ENCODE peak calls at places on chromosomes 3 and 15, in nine cellular contexts. H, M, P, B, O, F, S, E and R are unnamed samples. For H3K9me3, the result is how much of the 10 kb centered on the place peaks cover.

GRCh38 chr3:192915306-192915705 is 2.4 kb downstream of the MB21D2 start:
- DNase-seq in H (peak), M (no peak), P (no peak), B (no peak), O (no peak), F (no peak), S (no peak), E (no peak), R (no peak)

GRCh38 chr15:71595846-71596553 is 214.4 kb upstream of the NR2E3 start:
- DNase-seq in H (no peak), M (no peak), P (no peak), B (no peak), O (no peak), F (no peak), S (no peak), E (no peak), R (no peak)

GRCh38 chr15:22974745-22975144 is 5.4 kb downstream of the CYFIP1 start:
- DNase-seq in H (no peak), M (no peak), P (no peak), B (no peak), O (no peak), F (no peak), S (no peak), E (peak), R (no peak)

GRCh38 chr3:27533718-27534578 is 49.8 kb upstream of the SLC4A7 start:
- DNase-seq in H (peak), M (peak), P (peak), B (no peak), O (peak), F (peak), S (peak), E (peak), R (peak)

GRCh38 chr3:133282239-133282638 is 117.6 kb upstream of the BFSP2 start:
- DNase-seq in H (peak), M (no peak), P (no peak), B (no peak), O (no peak), F (no peak), S (no peak), E (no peak), R (no peak)

GRCh38 chr3:130760922-130761321 is 14.3 kb upstream of the PIK3R4 start:
- DNase-seq in H (no peak), M (no peak), P (no peak), B (no peak), O (no peak), F (no peak), S (no peak), E (no peak), R (no peak)

GRCh38 chr3:16203031-16203430 is 28.6 kb downstream of the GALNT15 start:
- DNase-seq in H (peak), M (no peak), P (no peak), B (no peak), O (no peak), F (no peak), S (no peak), E (no peak), R (no peak)

GRCh38 chr3:89713196-89713595 is 605.8 kb downstream of the EPHA3 start:
- DNase-seq in H (no peak), M (no peak), P (no peak), B (no peak), O (no peak), F (no peak), S (no peak), E (no peak), R (no peak)

GRCh38 chr3:134312072-134312872 is 61.6 kb upstream of the RYK start:
- DNase-seq in H (no peak), M (peak), P (no peak), B (peak), O (peak), F (peak), S (peak), E (peak), R (no peak)

GRCh38 chr3:43923101-43923979 is 232.6 kb downstream of the ABHD5 start:
- DNase-seq in H (no peak), M (no peak), P (no peak), B (no peak), O (no peak), F (peak), S (no peak), E (no peak), R (no peak)

GRCh38 chr3:24400015-24400414 is 94.6 kb downstream of the THRB start:
- DNase-seq in H (no peak), M (no peak), P (no peak), B (no peak), O (no peak), F (no peak), S (no peak), E (no peak), R (no peak)

GRCh38 chr3:187811580-187812250 is 66.4 kb upstream of the BCL6 start:
- DNase-seq in H (peak), M (no peak), P (no peak), B (no peak), O (no peak), F (no peak), S (no peak), E (no peak), R (no peak)

GRCh38 chr15:51075364-51075763 is 19.3 kb downstream of the TNFAIP8L3 start:
- DNase-seq in H (no peak), M (no peak), P (no peak), B (no peak), O (peak), F (no peak), S (no peak), E (no peak), R (no peak)

DNA sequence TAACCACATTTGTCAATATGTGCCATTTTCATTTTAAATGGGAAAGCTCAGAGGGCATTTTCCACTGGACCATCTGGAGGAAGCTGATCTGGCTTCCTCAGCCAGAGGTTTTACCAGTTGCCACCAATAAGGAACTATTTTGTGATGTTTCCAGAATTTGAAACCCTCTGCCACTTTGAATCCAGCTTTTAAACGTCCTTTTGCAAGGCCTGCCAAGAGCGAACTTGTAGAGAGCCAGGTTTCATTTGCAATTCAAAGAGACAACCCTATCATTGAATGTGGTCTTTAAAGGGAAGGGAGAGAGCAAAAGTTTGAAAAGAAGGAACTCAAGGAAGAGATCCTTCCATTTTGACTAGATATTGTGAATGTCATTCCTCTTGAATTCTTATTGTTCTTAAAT is 123.3 kb upstream of the CHL1 start:
- DNase-seq in H (no peak), M (no peak), P (no peak), B (no peak), O (no peak), F (no peak), S (no peak), E (no peak), R (no peak)
- H3K9me3 ChIP-seq in H (under half), M (under half), P (under half), B (under half), O (under half), F (under half), S (under half), E (under half), R (under half)

GRCh38 chr3:197558000-197558399 is 2.2 kb upstream of the BDH1 start:
- DNase-seq in H (no peak), M (no peak), P (no peak), B (no peak), O (no peak), F (no peak), S (no peak), E (no peak), R (no peak)

GRCh38 chr3:197559662-197560061 is 3.9 kb upstream of the BDH1 start:
- DNase-seq in H (no peak), M (no peak), P (no peak), B (no peak), O (no peak), F (no peak), S (no peak), E (no peak), R (no peak)

GRCh38 chr3:197561926-197562325 is 6.2 kb upstream of the BDH1 start:
- DNase-seq in H (no peak), M (no peak), P (no peak), B (no peak), O (no peak), F (no peak), S (no peak), E (no peak), R (no peak)

GRCh38 chr3:197564097-197564843 is 8.5 kb upstream of the BDH1 start:
- DNase-seq in H (no peak), M (no peak), P (no peak), B (no peak), O (no peak), F (no peak), S (no peak), E (no peak), R (no peak)

DNA sequence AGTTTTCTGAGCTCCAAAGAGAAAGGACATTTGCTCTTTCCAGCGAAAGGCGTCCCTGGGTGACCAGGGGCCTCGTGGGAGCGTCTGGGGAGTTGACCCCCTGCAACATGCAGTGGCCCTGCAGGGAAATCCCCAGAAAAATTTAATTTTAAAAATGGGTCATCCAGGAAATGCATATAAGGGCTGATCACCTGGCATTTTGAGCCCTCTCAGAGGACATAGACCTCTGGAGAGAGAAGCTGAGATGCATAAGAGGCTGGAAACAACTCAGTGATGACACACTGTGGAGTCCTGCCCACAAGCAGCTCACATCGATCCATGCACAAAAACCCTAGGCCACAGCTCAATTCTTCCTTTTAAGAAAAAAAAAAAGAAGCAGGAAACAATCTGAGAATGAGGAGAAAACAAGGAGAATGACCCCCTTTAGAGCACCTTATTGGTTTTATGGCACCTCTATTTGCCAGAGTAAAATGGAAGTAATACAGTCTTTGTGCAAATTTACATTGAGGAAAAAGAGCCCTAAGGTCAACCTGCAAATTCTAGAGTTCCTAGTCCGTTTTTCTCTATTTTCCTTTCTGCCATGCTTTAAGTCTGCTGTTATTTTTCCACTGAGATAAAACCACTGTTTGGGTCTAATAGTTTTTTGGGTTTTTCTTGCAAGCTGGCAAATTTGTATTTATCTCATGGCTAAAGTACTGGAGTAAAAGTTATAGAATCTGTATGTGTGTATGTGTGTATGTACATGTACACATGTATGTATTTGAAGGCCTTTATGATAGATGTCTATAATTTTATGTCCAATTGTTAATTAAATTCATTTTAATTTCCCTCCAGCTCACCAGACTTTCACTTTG is 6.9 kb upstream of the BDH1 start:
- DNase-seq in H (no peak), M (no peak), P (no peak), B (no peak), O (no peak), F (no peak), S (no peak), E (no peak), R (no peak)
- H3K4me3 ChIP-seq in H (no peak), M (no peak), P (no peak), B (no peak), O (no peak), F (no peak), S (no peak), E (no peak), R (no peak)

DNA sequence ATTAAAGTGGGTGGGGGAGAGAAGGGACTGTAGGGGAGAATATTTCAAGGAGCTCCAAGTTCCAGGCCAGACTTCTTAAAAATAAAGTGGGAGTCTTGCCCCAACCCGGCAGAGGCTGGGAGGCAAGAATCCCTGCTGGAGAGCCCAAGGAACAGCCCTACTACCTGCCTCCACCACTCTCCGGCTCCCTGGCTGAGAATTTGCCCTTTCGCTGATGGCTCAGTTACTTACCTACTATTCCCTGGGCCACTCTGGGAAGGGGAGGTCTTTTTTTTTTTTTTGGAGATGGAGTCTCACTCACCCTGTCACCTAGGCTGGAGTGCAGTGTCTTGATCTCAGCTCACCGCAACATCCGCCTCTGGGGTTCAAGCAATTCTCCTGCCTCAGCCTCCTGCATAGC is 15.5 kb downstream of the MYL3 start:
- DNase-seq in H (no peak), M (no peak), P (no peak), B (peak), O (no peak), F (no peak), S (no peak), E (no peak), R (no peak)
- H3K27ac ChIP-seq in H (no peak), M (no peak), P (no peak), B (no peak), O (no peak), F (no peak), S (no peak), E (no peak), R (no peak)

DNA sequence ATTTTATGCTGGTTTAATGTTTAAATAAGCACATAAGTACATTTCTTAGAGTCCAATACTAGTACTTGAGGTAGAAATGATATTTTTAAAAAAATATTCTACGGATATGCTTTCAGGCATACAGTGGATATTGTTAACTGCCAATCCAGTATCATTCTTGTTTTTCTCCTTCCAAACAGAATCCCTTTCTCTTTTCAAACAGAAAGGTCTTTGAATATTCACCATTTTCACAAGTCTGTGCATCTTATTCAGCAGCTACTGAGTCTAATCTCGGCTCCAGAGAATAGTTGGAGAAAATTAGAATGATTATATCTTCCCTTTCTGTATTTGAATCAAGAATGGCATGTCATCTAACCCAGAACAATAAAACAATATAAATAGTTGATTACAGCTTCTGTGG is 174.5 kb downstream of the GOLGA6L6 start:
- DNase-seq in H (no peak), M (no peak), P (no peak), B (no peak), O (no peak), F (no peak), S (no peak), E (no peak), R (no peak)
- H3K9me3 ChIP-seq in H (under half), M (under half), P (under half), B (under half), O (under half), F (under half), S (under half), E (under half), R (under half)

GRCh38 chr3:12155833-12156232 is 2.9 kb downstream of the TIMP4 start:
- DNase-seq in H (peak), M (no peak), P (no peak), B (no peak), O (no peak), F (no peak), S (no peak), E (no peak), R (no peak)

GRCh38 chr3:12155264-12155663 is 3.4 kb downstream of the TIMP4 start:
- DNase-seq in H (no peak), M (no peak), P (no peak), B (no peak), O (no peak), F (no peak), S (no peak), E (no peak), R (no peak)

GRCh38 chr3:12159227-12159601 is 502 bp upstream of the TIMP4 start:
- DNase-seq in H (no peak), M (no peak), P (no peak), B (no peak), O (no peak), F (no peak), S (no peak), E (no peak), R (no peak)

GRCh38 chr3:12157026-12157425 is 1.7 kb downstream of the TIMP4 start:
- DNase-seq in H (no peak), M (no peak), P (no peak), B (no peak), O (no peak), F (no peak), S (no peak), E (no peak), R (no peak)

DNA sequence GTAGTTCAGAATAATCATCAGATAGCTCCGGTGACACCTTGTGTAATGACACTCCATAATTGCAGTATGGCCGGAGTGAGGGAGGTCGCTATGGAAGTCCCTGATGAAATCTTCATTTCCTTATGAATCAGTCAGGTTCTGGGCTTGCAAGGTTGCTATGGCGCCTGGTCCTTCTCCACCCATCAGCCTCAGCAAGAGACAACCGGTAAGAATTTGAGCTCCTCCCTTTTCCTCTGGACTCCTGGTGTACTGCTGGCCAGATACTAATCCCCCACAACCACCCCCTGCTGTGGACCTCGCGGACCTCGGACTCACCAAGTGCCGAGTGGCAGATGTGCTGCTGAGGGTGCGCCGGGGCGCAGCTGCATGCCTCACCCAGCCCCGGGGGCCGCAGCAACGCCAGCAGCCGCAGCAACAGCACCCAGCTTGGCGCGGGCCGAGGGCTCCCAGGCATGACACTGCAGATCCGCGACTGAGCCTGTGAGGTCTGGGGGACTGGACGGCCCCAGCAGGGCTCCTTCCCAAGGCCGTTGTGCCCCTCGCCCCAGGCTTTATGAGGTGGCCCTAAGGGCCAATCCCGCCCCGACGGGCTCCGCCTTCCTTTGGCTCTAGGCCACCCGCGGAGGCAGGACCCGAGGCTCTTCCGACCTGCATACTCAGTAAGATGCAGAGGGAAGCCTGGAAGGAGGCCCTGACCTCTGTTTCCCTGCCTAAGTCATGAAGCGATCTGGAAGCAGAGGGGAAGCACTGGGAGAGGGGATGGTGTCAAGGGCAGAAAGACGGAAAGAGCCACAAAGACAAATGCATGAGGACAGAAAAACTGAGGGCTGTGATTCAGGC is at the start of gene TIMP4:
- DNase-seq in H (peak), M (peak), P (no peak), B (no peak), O (peak), F (peak), S (no peak), E (no peak), R (no peak)
- H3K4me3 ChIP-seq in H (peak), M (peak), P (no peak), B (no peak), O (peak), F (peak), S (peak), E (no peak), R (no peak)

GRCh38 chr15:43118276-43118675 is 12.4 kb upstream of the UBR1 start:
- DNase-seq in H (no peak), M (no peak), P (no peak), B (no peak), O (no peak), F (no peak), S (no peak), E (no peak), R (no peak)
- H3K27ac ChIP-seq in H (no peak), M (no peak), P (no peak), B (no peak), O (no peak), F (no peak), S (no peak), E (no peak), R (no peak)

GRCh38 chr15:47813985-47814384 is 96.7 kb downstream of the SEMA6D start:
- DNase-seq in H (no peak), M (no peak), P (no peak), B (no peak), O (no peak), F (no peak), S (no peak), E (no peak), R (no peak)
- H3K9me3 ChIP-seq in H (under half), M (under half), P (under half), B (under half), O (under half), F (under half), S (under half), E (under half), R (under half)

GRCh38 chr3:170750478-170750830 is 119.5 kb downstream of the RPL22L1 start:
- DNase-seq in H (no peak), M (no peak), P (no peak), B (no peak), O (no peak), F (no peak), S (no peak), E (no peak), R (no peak)
- H3K4me3 ChIP-seq in H (no peak), M (no peak), P (no peak), B (no peak), O (no peak), F (no peak), S (no peak), E (no peak), R (no peak)

GRCh38 chr15:64443016-64443415 is 17.4 kb upstream of the ZNF609 start:
- DNase-seq in H (no peak), M (no peak), P (no peak), B (no peak), O (no peak), F (no peak), S (no peak), E (no peak), R (no peak)
- H3K27ac ChIP-seq in H (no peak), M (no peak), P (peak), B (no peak), O (no peak), F (peak), S (peak), E (no peak), R (no peak)